ENCODE peak calls at places on chromosomes 4 and X, in eight cellular contexts. E, D, I, R, X, P, K and S are unnamed samples.

GRCh38 chr4:67087897-67088296 is 457.4 kb downstream of the CENPC start:
- DNase-seq in E (no peak), D (peak), I (peak), R (peak), X (no peak), P (no peak), K (no peak), S (no peak)

GRCh38 chr4:161419822-161420221 is 744.0 kb downstream of the FSTL5 start:
- DNase-seq in E (no peak), D (no peak), I (no peak), R (peak), X (no peak), P (no peak), K (no peak), S (no peak)

GRCh38 chrX:111652719-111653118 is 28.3 kb upstream of the ALG13 start:
- DNase-seq in E (no peak), D (no peak), I (no peak), R (peak), X (no peak), P (no peak), K (no peak), S (no peak)

GRCh38 chr4:66574145-66574978 is 904.1 kb upstream of the EPHA5 start:
- DNase-seq in E (no peak), D (no peak), I (no peak), R (no peak), X (no peak), P (no peak), K (no peak), S (no peak)

GRCh38 chr4:74304136-74304628 is 4.1 kb upstream of the EPGN start:
- DNase-seq in E (no peak), D (no peak), I (no peak), R (no peak), X (no peak), P (no peak), K (no peak), S (no peak)

GRCh38 chr4:185774815-185775684 is 36.9 kb downstream of the SORBS2 start:
- DNase-seq in E (no peak), D (no peak), I (no peak), R (no peak), X (peak), P (no peak), K (no peak), S (no peak)

GRCh38 chr4:5758741-5759140 is 47.7 kb downstream of the EVC start:
- DNase-seq in E (no peak), D (no peak), I (peak), R (no peak), X (peak), P (no peak), K (no peak), S (no peak)

GRCh38 chr4:3292571-3293409 is at the start of gene RGS12:
- DNase-seq in E (peak), D (peak), I (peak), R (peak), X (peak), P (peak), K (peak), S (peak)

GRCh38 chr4:54657556-54658313 is at the start of gene KIT:
- DNase-seq in E (peak), D (peak), I (peak), R (peak), X (peak), P (no peak), K (no peak), S (peak)

GRCh38 chr4:183848762-183849161 is 56.3 kb upstream of the STOX2 start:
- DNase-seq in E (no peak), D (no peak), I (no peak), R (no peak), X (no peak), P (no peak), K (no peak), S (no peak)

GRCh38 chr4:88211473-88212252 is 53.2 kb upstream of the ABCG2 start:
- DNase-seq in E (no peak), D (no peak), I (peak), R (peak), X (peak), P (peak), K (peak), S (no peak)

GRCh38 chr4:16293205-16293860 is 67.1 kb upstream of the TAPT1 start:
- DNase-seq in E (no peak), D (no peak), I (no peak), R (no peak), X (no peak), P (no peak), K (no peak), S (no peak)

GRCh38 chr4:30769093-30769492 is 48.9 kb downstream of the PCDH7 start:
- DNase-seq in E (no peak), D (peak), I (no peak), R (no peak), X (no peak), P (no peak), K (no peak), S (no peak)

GRCh38 chr4:88689877-88690276 is 7.8 kb downstream of the NAP1L5 start:
- DNase-seq in E (no peak), D (no peak), I (no peak), R (no peak), X (no peak), P (no peak), K (no peak), S (no peak)

GRCh38 chr4:144645621-144646522 is at the start of gene HHIP:
- DNase-seq in E (peak), D (peak), I (peak), R (no peak), X (no peak), P (no peak), K (no peak), S (peak)

GRCh38 chrX:101411984-101412383 is 4.0 kb downstream of the HNRNPH2 start:
- DNase-seq in E (no peak), D (no peak), I (no peak), R (no peak), X (no peak), P (no peak), K (no peak), S (no peak)

GRCh38 chr4:107951551-107951950 is 20.2 kb downstream of the CYP2U1 start:
- DNase-seq in E (no peak), D (no peak), I (no peak), R (no peak), X (peak), P (no peak), K (no peak), S (no peak)

GRCh38 chrX:76076124-76076523 is 96.7 kb upstream of the PBDC1 start:
- DNase-seq in E (no peak), D (no peak), I (no peak), R (no peak), X (no peak), P (no peak), K (no peak), S (no peak)

GRCh38 chr4:27685947-27686346 is 825.3 kb downstream of the STIM2 start:
- DNase-seq in E (no peak), D (no peak), I (no peak), R (no peak), X (no peak), P (no peak), K (no peak), S (no peak)

GRCh38 chr4:7416745-7417432 is 17.8 kb downstream of the PSAPL1 start:
- DNase-seq in E (no peak), D (no peak), I (no peak), R (no peak), X (no peak), P (no peak), K (no peak), S (no peak)

GRCh38 chrX:135086197-135086854 is 34.0 kb downstream of the ETDB start:
- DNase-seq in E (no peak), D (no peak), I (no peak), R (peak), X (peak), P (no peak), K (no peak), S (no peak)

GRCh38 chr4:121822796-121823504 is 733 bp downstream of the CCNA2 start:
- DNase-seq in E (no peak), D (peak), I (peak), R (peak), X (no peak), P (no peak), K (no peak), S (no peak)

GRCh38 chr4:158255727-158256324 is 45.5 kb downstream of the TMEM144 start:
- DNase-seq in E (no peak), D (no peak), I (no peak), R (peak), X (peak), P (no peak), K (no peak), S (no peak)

GRCh38 chr4:85474818-85475630 is at the start of gene ARHGAP24:
- DNase-seq in E (peak), D (peak), I (peak), R (peak), X (peak), P (no peak), K (no peak), S (peak)

GRCh38 chr4:94722748-94723147 is 35.0 kb upstream of the BMPR1B start:
- DNase-seq in E (no peak), D (no peak), I (no peak), R (peak), X (no peak), P (no peak), K (no peak), S (no peak)

GRCh38 chrX:130171446-130172126 is at the start of gene RAB33A:
- DNase-seq in E (peak), D (peak), I (peak), R (peak), X (no peak), P (peak), K (no peak), S (peak)

GRCh38 chrX:46624090-46624786 is 50.7 kb downstream of the CHST7 start:
- DNase-seq in E (no peak), D (no peak), I (no peak), R (no peak), X (no peak), P (no peak), K (no peak), S (no peak)

GRCh38 chr4:64341711-64342110 is 67.5 kb downstream of the TECRL start:
- DNase-seq in E (no peak), D (peak), I (no peak), R (no peak), X (no peak), P (no peak), K (no peak), S (no peak)